ENCODE peak calls at places on chromosomes 3 and 15, in eight cellular contexts. One of them, this sample, is unnamed.

GRCh38 chr15:43253431-43254403 is 13.0 kb downstream of the TGM5 start:
- DNase-seq in transverse colon: peak
- DNase-seq in prostate gland: peak
- DNase-seq in GM23338: no peak
- DNase-seq in sigmoid colon: no peak
- DNase-seq in HCT116: no peak
- DNase-seq in HepG2: no peak
- DNase-seq in HL-60: peak
- DNase-seq in this sample: peak

GRCh38 chr3:160027541-160028195 is 39.0 kb downstream of the IL12A start:
- DNase-seq in transverse colon: no peak
- DNase-seq in prostate gland: no peak
- DNase-seq in GM23338: no peak
- DNase-seq in sigmoid colon: no peak
- DNase-seq in HCT116: no peak
- DNase-seq in HepG2: no peak
- DNase-seq in HL-60: peak
- DNase-seq in this sample: peak

GRCh38 chr3:134644731-134645514 is 5.9 kb downstream of the KY start:
- DNase-seq in transverse colon: peak
- DNase-seq in prostate gland: no peak
- DNase-seq in GM23338: peak
- DNase-seq in sigmoid colon: no peak
- DNase-seq in HCT116: no peak
- DNase-seq in HepG2: no peak
- DNase-seq in HL-60: no peak
- DNase-seq in this sample: no peak

GRCh38 chr3:36380171-36381031 is at the start of gene STAC:
- DNase-seq in transverse colon: peak
- DNase-seq in prostate gland: no peak
- DNase-seq in GM23338: peak
- DNase-seq in sigmoid colon: no peak
- DNase-seq in HCT116: no peak
- DNase-seq in HepG2: no peak
- DNase-seq in HL-60: no peak
- DNase-seq in this sample: no peak

GRCh38 chr15:67144609-67145306 is 79.4 kb downstream of the SMAD3 start:
- DNase-seq in transverse colon: no peak
- DNase-seq in prostate gland: no peak
- DNase-seq in GM23338: peak
- DNase-seq in sigmoid colon: peak
- DNase-seq in HCT116: no peak
- DNase-seq in HepG2: no peak
- DNase-seq in HL-60: peak
- DNase-seq in this sample: no peak

GRCh38 chr3:196788509-196788908 is 48.9 kb downstream of the PAK2 start:
- DNase-seq in transverse colon: no peak
- DNase-seq in prostate gland: no peak
- DNase-seq in GM23338: peak
- DNase-seq in sigmoid colon: no peak
- DNase-seq in HCT116: no peak
- DNase-seq in HepG2: no peak
- DNase-seq in HL-60: no peak
- DNase-seq in this sample: no peak

GRCh38 chr15:28921925-28922711 is 36.3 kb downstream of the APBA2 start:
- DNase-seq in transverse colon: no peak
- DNase-seq in prostate gland: no peak
- DNase-seq in GM23338: peak
- DNase-seq in sigmoid colon: peak
- DNase-seq in HCT116: no peak
- DNase-seq in HepG2: no peak
- DNase-seq in HL-60: no peak
- DNase-seq in this sample: no peak

GRCh38 chr3:164397462-164397861 is 680.8 kb downstream of the SI start:
- DNase-seq in transverse colon: no peak
- DNase-seq in prostate gland: no peak
- DNase-seq in GM23338: no peak
- DNase-seq in sigmoid colon: no peak
- DNase-seq in HCT116: no peak
- DNase-seq in HepG2: no peak
- DNase-seq in HL-60: no peak
- DNase-seq in this sample: no peak

GRCh38 chr15:89677381-89677780 is 1.8 kb downstream of the PLIN1 start:
- DNase-seq in transverse colon: no peak
- DNase-seq in prostate gland: no peak
- DNase-seq in GM23338: no peak
- DNase-seq in sigmoid colon: no peak
- DNase-seq in HCT116: no peak
- DNase-seq in HepG2: no peak
- DNase-seq in HL-60: no peak
- DNase-seq in this sample: no peak

GRCh38 chr15:78909791-78910228 is 35.0 kb downstream of the CTSH start:
- DNase-seq in transverse colon: no peak
- DNase-seq in prostate gland: no peak
- DNase-seq in GM23338: peak
- DNase-seq in sigmoid colon: no peak
- DNase-seq in HCT116: peak
- DNase-seq in HepG2: peak
- DNase-seq in HL-60: peak
- DNase-seq in this sample: peak

GRCh38 chr15:38895326-38896282 is 331.0 kb upstream of the RASGRP1 start:
- DNase-seq in transverse colon: no peak
- DNase-seq in prostate gland: no peak
- DNase-seq in GM23338: no peak
- DNase-seq in sigmoid colon: no peak
- DNase-seq in HCT116: no peak
- DNase-seq in HepG2: no peak
- DNase-seq in HL-60: no peak
- DNase-seq in this sample: peak

DNA sequence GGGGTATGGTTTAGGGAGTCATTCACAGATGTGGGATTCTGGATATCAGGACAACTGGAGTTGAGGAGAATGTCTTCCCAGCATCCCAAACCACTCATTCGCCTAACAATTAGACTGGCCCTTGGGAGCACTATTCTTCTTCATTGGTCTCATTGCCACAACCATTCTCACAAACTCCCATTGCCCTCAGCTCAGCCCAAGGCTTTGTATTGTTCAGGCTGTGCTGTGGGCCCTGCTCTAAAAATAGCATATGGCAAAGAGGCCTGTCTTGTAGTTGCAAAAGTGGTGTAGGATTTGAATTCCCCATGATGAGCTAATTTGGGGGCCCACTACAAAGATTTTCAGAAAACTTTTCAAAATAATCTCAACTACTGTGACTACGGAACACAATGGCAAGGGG is 6.3 kb upstream of the ADAMTS9 start:
- DNase-seq in transverse colon: no peak
- DNase-seq in prostate gland: no peak
- DNase-seq in GM23338: no peak
- DNase-seq in sigmoid colon: no peak
- DNase-seq in HCT116: no peak
- DNase-seq in HepG2: no peak
- DNase-seq in HL-60: no peak
- DNase-seq in this sample: no peak
- TF ChIP-seq POLR2AphosphoS5 in transverse colon: no peak
- TF ChIP-seq POLR2AphosphoS5 in prostate gland: no peak
- TF ChIP-seq POLR2AphosphoS5 in GM23338: no peak
- TF ChIP-seq POLR2AphosphoS5 in sigmoid colon: no peak
- TF ChIP-seq POLR2AphosphoS5 in HCT116: no peak
- TF ChIP-seq POLR2AphosphoS5 in HepG2: no peak
- TF ChIP-seq POLR2AphosphoS5 in HL-60: no peak
- TF ChIP-seq POLR2AphosphoS5 in this sample: no peak

GRCh38 chr15:74692327-74692726 is 3.5 kb downstream of the EDC3 start:
- DNase-seq in transverse colon: no peak
- DNase-seq in prostate gland: no peak
- DNase-seq in GM23338: no peak
- DNase-seq in sigmoid colon: no peak
- DNase-seq in HCT116: no peak
- DNase-seq in HepG2: no peak
- DNase-seq in HL-60: no peak
- DNase-seq in this sample: no peak

GRCh38 chr15:74696808-74697207 is 984 bp upstream of the EDC3 start:
- DNase-seq in transverse colon: no peak
- DNase-seq in prostate gland: no peak
- DNase-seq in GM23338: no peak
- DNase-seq in sigmoid colon: no peak
- DNase-seq in HCT116: no peak
- DNase-seq in HepG2: peak
- DNase-seq in HL-60: no peak
- DNase-seq in this sample: no peak

GRCh38 chr15:74696398-74696729 is 540 bp upstream of the EDC3 start:
- DNase-seq in transverse colon: no peak
- DNase-seq in prostate gland: no peak
- DNase-seq in GM23338: no peak
- DNase-seq in sigmoid colon: no peak
- DNase-seq in HCT116: no peak
- DNase-seq in HepG2: no peak
- DNase-seq in HL-60: no peak
- DNase-seq in this sample: no peak

DNA sequence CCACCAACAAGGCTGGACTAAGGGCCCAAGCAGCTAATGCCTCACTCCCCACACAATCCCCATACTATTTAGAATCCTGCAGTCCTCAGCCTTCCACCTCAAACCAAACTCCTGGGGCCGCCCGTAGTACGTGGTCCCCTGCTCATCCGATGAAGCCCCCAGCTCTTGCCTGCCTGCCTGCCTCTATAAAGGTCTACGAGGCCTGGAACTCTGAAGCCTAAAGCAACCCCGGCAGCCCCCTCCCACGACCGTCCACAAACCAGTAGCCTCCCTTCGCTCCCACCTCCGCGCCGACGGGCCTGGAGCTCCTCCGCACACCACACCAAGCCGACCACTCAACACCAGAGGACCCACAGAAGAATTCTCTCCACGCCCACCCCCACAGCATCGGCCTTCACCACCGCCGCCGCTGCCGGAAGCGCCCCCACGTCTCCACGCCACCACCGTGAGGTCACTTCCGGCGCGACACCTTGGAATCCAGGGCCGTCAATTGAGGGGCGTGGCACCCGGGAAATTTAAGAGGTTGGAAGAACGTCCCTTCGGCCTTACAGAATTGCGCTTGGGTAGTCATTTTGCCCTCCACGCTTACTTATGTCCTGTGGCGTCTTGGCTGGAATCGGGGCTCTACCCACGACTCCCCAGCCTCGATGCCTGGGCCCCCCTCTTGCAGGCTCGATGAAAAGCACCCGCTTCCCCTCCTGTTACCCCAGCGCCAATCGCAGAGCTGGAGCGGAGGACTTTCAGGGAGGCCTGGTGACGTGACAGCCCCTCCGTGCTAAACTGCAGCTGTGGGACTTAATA is at the start of gene EDC3:
- DNase-seq in transverse colon: peak
- DNase-seq in prostate gland: peak
- DNase-seq in GM23338: peak
- DNase-seq in sigmoid colon: peak
- DNase-seq in HCT116: peak
- DNase-seq in HepG2: peak
- DNase-seq in HL-60: peak
- DNase-seq in this sample: peak
- TF ChIP-seq POLR2AphosphoS5 in transverse colon: peak
- TF ChIP-seq POLR2AphosphoS5 in prostate gland: peak
- TF ChIP-seq POLR2AphosphoS5 in GM23338: peak
- TF ChIP-seq POLR2AphosphoS5 in sigmoid colon: peak
- TF ChIP-seq POLR2AphosphoS5 in HCT116: peak
- TF ChIP-seq POLR2AphosphoS5 in HepG2: peak
- TF ChIP-seq POLR2AphosphoS5 in HL-60: peak
- TF ChIP-seq POLR2AphosphoS5 in this sample: peak

GRCh38 chr3:194572944-194573491 is 60.2 kb downstream of the TMEM44 start:
- DNase-seq in transverse colon: no peak
- DNase-seq in prostate gland: no peak
- DNase-seq in GM23338: no peak
- DNase-seq in sigmoid colon: no peak
- DNase-seq in HCT116: no peak
- DNase-seq in HepG2: no peak
- DNase-seq in HL-60: no peak
- DNase-seq in this sample: no peak

GRCh38 chr3:194570898-194571297 is 62.3 kb downstream of the TMEM44 start:
- DNase-seq in transverse colon: no peak
- DNase-seq in prostate gland: no peak
- DNase-seq in GM23338: no peak
- DNase-seq in sigmoid colon: no peak
- DNase-seq in HCT116: no peak
- DNase-seq in HepG2: no peak
- DNase-seq in HL-60: no peak
- DNase-seq in this sample: no peak

GRCh38 chr3:194573680-194574437 is 59.4 kb downstream of the TMEM44 start:
- DNase-seq in transverse colon: peak
- DNase-seq in prostate gland: no peak
- DNase-seq in GM23338: peak
- DNase-seq in sigmoid colon: no peak
- DNase-seq in HCT116: no peak
- DNase-seq in HepG2: peak
- DNase-seq in HL-60: peak
- DNase-seq in this sample: peak

GRCh38 chr3:194571491-194571941 is 61.7 kb downstream of the TMEM44 start:
- DNase-seq in transverse colon: no peak
- DNase-seq in prostate gland: no peak
- DNase-seq in GM23338: no peak
- DNase-seq in sigmoid colon: no peak
- DNase-seq in HCT116: no peak
- DNase-seq in HepG2: no peak
- DNase-seq in HL-60: no peak
- DNase-seq in this sample: no peak

DNA sequence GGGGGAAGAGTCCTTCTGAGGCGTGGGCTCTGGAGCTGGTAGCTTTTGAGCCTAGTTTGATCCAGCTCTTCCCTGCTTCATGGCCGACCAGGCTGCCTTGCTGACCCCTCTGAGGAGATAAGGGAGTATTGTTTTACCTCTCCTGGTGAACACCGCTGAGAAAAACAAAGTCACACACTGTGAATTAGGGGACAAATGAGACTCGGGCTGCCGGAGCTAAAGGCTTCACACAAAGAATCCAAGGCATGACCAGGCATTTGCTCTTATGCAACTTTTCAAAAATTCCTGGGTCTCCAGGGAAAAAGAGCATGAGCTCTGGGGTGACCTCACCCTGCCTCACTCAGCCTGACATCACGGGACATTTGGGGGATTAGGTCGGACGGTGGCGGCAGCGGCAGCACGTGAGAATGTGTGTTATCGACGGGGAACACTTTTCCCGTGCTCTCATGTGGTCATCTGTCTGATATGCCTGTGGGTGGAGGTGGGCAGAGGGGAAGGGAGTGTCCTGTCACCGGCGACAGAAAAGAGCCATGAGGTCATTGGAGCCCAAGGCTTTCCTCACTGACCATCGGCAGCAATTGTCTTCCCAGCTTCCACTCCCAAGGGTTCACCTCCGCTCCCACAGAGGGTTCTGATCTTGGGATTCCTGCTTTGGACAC is 61.0 kb downstream of the TMEM44 start:
- DNase-seq in transverse colon: peak
- DNase-seq in prostate gland: no peak
- DNase-seq in GM23338: no peak
- DNase-seq in sigmoid colon: peak
- DNase-seq in HCT116: no peak
- DNase-seq in HepG2: peak
- DNase-seq in HL-60: no peak
- DNase-seq in this sample: peak
- TF ChIP-seq POLR2AphosphoS5 in transverse colon: no peak
- TF ChIP-seq POLR2AphosphoS5 in prostate gland: no peak
- TF ChIP-seq POLR2AphosphoS5 in GM23338: no peak
- TF ChIP-seq POLR2AphosphoS5 in sigmoid colon: no peak
- TF ChIP-seq POLR2AphosphoS5 in HCT116: no peak
- TF ChIP-seq POLR2AphosphoS5 in HepG2: no peak
- TF ChIP-seq POLR2AphosphoS5 in HL-60: no peak
- TF ChIP-seq POLR2AphosphoS5 in this sample: no peak

GRCh38 chr3:185555948-185556347 is 3.6 kb upstream of the LIPH start:
- DNase-seq in transverse colon: no peak
- DNase-seq in prostate gland: no peak
- DNase-seq in GM23338: no peak
- DNase-seq in sigmoid colon: no peak
- DNase-seq in HCT116: no peak
- DNase-seq in HepG2: no peak
- DNase-seq in HL-60: no peak
- DNase-seq in this sample: no peak
- TF ChIP-seq POLR2AphosphoS5 in transverse colon: no peak
- TF ChIP-seq POLR2AphosphoS5 in prostate gland: peak
- TF ChIP-seq POLR2AphosphoS5 in GM23338: no peak
- TF ChIP-seq POLR2AphosphoS5 in sigmoid colon: no peak
- TF ChIP-seq POLR2AphosphoS5 in HCT116: no peak
- TF ChIP-seq POLR2AphosphoS5 in HepG2: no peak
- TF ChIP-seq POLR2AphosphoS5 in HL-60: no peak
- TF ChIP-seq POLR2AphosphoS5 in this sample: no peak